ENCODE peak calls at places on chromosomes 13 and 19, in ten cellular contexts. One of them, this sample, is unnamed.

GRCh38 chr13:44108345-44108858 is 228.7 kb downstream of the LACC1 start:
- DNase-seq in COR-L47: no peak
- DNase-seq in GM23338: no peak
- DNase-seq in NCI-H2081: no peak
- DNase-seq in AG04449: no peak
- DNase-seq in NCI-H460: no peak
- DNase-seq in EL: no peak
- DNase-seq in fibroblast of pulmonary artery: no peak
- DNase-seq in HuH-7.5: peak
- DNase-seq in AG10803: no peak
- DNase-seq in this sample: no peak

GRCh38 chr19:42216653-42217521 is 590 bp downstream of the DEDD2 start:
- DNase-seq in fibroblast of pulmonary artery: peak
- DNase-seq in HuH-7.5: peak
- DNase-seq in NCI-H2081: peak
- DNase-seq in EL: peak
- DNase-seq in AG04449: no peak
- DNase-seq in AG10803: peak
- DNase-seq in NCI-H460: no peak
- DNase-seq in COR-L47: peak
- DNase-seq in GM23338: peak
- DNase-seq in this sample: peak

GRCh38 chr19:5293607-5294089 is 47.0 kb downstream of the PTPRS start:
- DNase-seq in HuH-7.5: no peak
- DNase-seq in AG04449: no peak
- DNase-seq in NCI-H2081: no peak
- DNase-seq in fibroblast of pulmonary artery: peak
- DNase-seq in GM23338: peak
- DNase-seq in AG10803: peak
- DNase-seq in COR-L47: no peak
- DNase-seq in NCI-H460: no peak
- DNase-seq in EL: peak
- DNase-seq in this sample: peak

GRCh38 chr19:48588670-48589399 is 17.7 kb upstream of the SPACA4 start:
- DNase-seq in AG04449: no peak
- DNase-seq in AG10803: peak
- DNase-seq in NCI-H2081: peak
- DNase-seq in EL: peak
- DNase-seq in GM23338: peak
- DNase-seq in COR-L47: peak
- DNase-seq in HuH-7.5: peak
- DNase-seq in NCI-H460: peak
- DNase-seq in fibroblast of pulmonary artery: peak
- DNase-seq in this sample: peak

GRCh38 chr19:6769006-6769637 is 1.9 kb upstream of the SH2D3A start:
- DNase-seq in AG10803: peak
- DNase-seq in AG04449: no peak
- DNase-seq in EL: peak
- DNase-seq in HuH-7.5: peak
- DNase-seq in fibroblast of pulmonary artery: peak
- DNase-seq in COR-L47: no peak
- DNase-seq in NCI-H460: no peak
- DNase-seq in GM23338: peak
- DNase-seq in NCI-H2081: no peak
- DNase-seq in this sample: peak

GRCh38 chr19:55041627-55042343 is 3.7 kb upstream of the GP6 start:
- DNase-seq in fibroblast of pulmonary artery: no peak
- DNase-seq in COR-L47: no peak
- DNase-seq in HuH-7.5: no peak
- DNase-seq in AG10803: no peak
- DNase-seq in EL: no peak
- DNase-seq in AG04449: no peak
- DNase-seq in NCI-H2081: no peak
- DNase-seq in GM23338: no peak
- DNase-seq in NCI-H460: no peak
- DNase-seq in this sample: peak

GRCh38 chr19:3179739-3180293 is 1.2 kb downstream of the S1PR4 start:
- DNase-seq in GM23338: no peak
- DNase-seq in AG04449: no peak
- DNase-seq in HuH-7.5: no peak
- DNase-seq in fibroblast of pulmonary artery: no peak
- DNase-seq in EL: no peak
- DNase-seq in COR-L47: no peak
- DNase-seq in NCI-H460: no peak
- DNase-seq in NCI-H2081: no peak
- DNase-seq in AG10803: no peak
- DNase-seq in this sample: no peak

GRCh38 chr13:79522583-79522982 is 41.6 kb downstream of the NDFIP2 start:
- DNase-seq in NCI-H460: no peak
- DNase-seq in EL: peak
- DNase-seq in AG10803: peak
- DNase-seq in AG04449: no peak
- DNase-seq in fibroblast of pulmonary artery: peak
- DNase-seq in HuH-7.5: no peak
- DNase-seq in COR-L47: no peak
- DNase-seq in NCI-H2081: no peak
- DNase-seq in GM23338: no peak
- DNase-seq in this sample: no peak

GRCh38 chr19:46573679-46574522 is 27.2 kb upstream of the CALM3 start:
- DNase-seq in AG04449: no peak
- DNase-seq in HuH-7.5: no peak
- DNase-seq in NCI-H2081: no peak
- DNase-seq in EL: no peak
- DNase-seq in fibroblast of pulmonary artery: no peak
- DNase-seq in NCI-H460: no peak
- DNase-seq in COR-L47: no peak
- DNase-seq in GM23338: no peak
- DNase-seq in AG10803: no peak
- DNase-seq in this sample: no peak

GRCh38 chr19:28239270-28239669 is 973.7 kb downstream of the UQCRFS1 start:
- DNase-seq in AG10803: no peak
- DNase-seq in COR-L47: peak
- DNase-seq in AG04449: no peak
- DNase-seq in fibroblast of pulmonary artery: peak
- DNase-seq in NCI-H2081: no peak
- DNase-seq in EL: no peak
- DNase-seq in NCI-H460: no peak
- DNase-seq in HuH-7.5: no peak
- DNase-seq in GM23338: peak
- DNase-seq in this sample: no peak

GRCh38 chr19:50646074-50646807 is 3.0 kb upstream of the C19orf81 start:
- DNase-seq in COR-L47: no peak
- DNase-seq in GM23338: no peak
- DNase-seq in fibroblast of pulmonary artery: peak
- DNase-seq in AG10803: peak
- DNase-seq in EL: peak
- DNase-seq in HuH-7.5: no peak
- DNase-seq in AG04449: no peak
- DNase-seq in NCI-H460: peak
- DNase-seq in NCI-H2081: no peak
- DNase-seq in this sample: no peak

GRCh38 chr13:80408270-80408669 is 67.3 kb upstream of the SPRY2 start:
- DNase-seq in AG10803: no peak
- DNase-seq in NCI-H460: no peak
- DNase-seq in AG04449: no peak
- DNase-seq in EL: peak
- DNase-seq in NCI-H2081: no peak
- DNase-seq in fibroblast of pulmonary artery: no peak
- DNase-seq in GM23338: peak
- DNase-seq in HuH-7.5: no peak
- DNase-seq in COR-L47: no peak
- DNase-seq in this sample: no peak